ENCODE peak calls at places on chromosomes 4 and X, in seven cellular contexts. V is IMR-90, Z is right lobe of liver, T is suprapubic skin, Y is ovary, I is prostate gland, N is heart left ventricle. F is an unnamed sample. For H3K4me1, the result is how much of the 10 kb centered on the place peaks cover.

GRCh38 chr4:95255396-95256107 is 293.2 kb downstream of the UNC5C start:
- DNase-seq in Z (no peak), V (peak), N (no peak), T (no peak), Y (no peak), I (no peak), F (no peak)

GRCh38 chr4:87896020-87896621 is 63.4 kb downstream of the MEPE start:
- DNase-seq in Z (peak), N (no peak), Y (no peak), T (no peak), I (no peak), V (peak), F (no peak)

GRCh38 chrX:129783176-129783776 is 3.5 kb downstream of the SASH3 start:
- DNase-seq in Y (no peak), T (no peak), I (no peak), Z (no peak), N (no peak), V (no peak), F (no peak)

GRCh38 chrX:49308604-49309269 is 5.3 kb downstream of the GAGE10 start:
- DNase-seq in Z (no peak), I (no peak), T (no peak), Y (no peak), N (no peak), V (no peak), F (no peak)

GRCh38 chrX:119690921-119691716 is 1.8 kb downstream of the SEPTIN6 start:
- DNase-seq in Y (no peak), V (peak), I (no peak), N (no peak), Z (peak), T (no peak), F (no peak)

GRCh38 chrX:116417214-116417613 is 19.2 kb upstream of the SLC6A14 start:
- DNase-seq in V (no peak), T (no peak), I (peak), N (no peak), Y (no peak), Z (no peak), F (no peak)

GRCh38 chr4:186932631-186933150 is 209.0 kb upstream of the FAT1 start:
- DNase-seq in V (peak), Y (no peak), Z (no peak), N (no peak), T (no peak), I (no peak), F (no peak)

GRCh38 chrX:57929373-57929772 is 19.1 kb upstream of the ZXDA start:
- DNase-seq in Z (no peak), V (peak), I (no peak), Y (no peak), T (no peak), N (no peak), F (no peak)

GRCh38 chrX:39805825-39806224 is 291.9 kb downstream of the BCOR start:
- DNase-seq in T (no peak), I (no peak), Y (no peak), N (no peak), V (no peak), Z (no peak), F (no peak)

GRCh38 chrX:31268359-31268758 is 196.5 kb upstream of the FTHL17 start:
- DNase-seq in Y (no peak), Z (no peak), I (no peak), N (no peak), V (peak), T (no peak), F (no peak)

GRCh38 chr4:154977228-154977627 is 196.2 kb downstream of the RBM46 start:
- DNase-seq in T (no peak), V (no peak), I (no peak), Y (no peak), N (no peak), Z (no peak), F (no peak)
- H3K4me1 ChIP-seq in T (under half), V (under half), I (under half), Y (under half), N (under half), Z (under half), F (under half)

GRCh38 chrX:2703991-2704369 is 12.9 kb downstream of the CD99 start:
- DNase-seq in Y (no peak), T (no peak), Z (no peak), N (no peak), I (peak), V (no peak), F (no peak)
- TF ChIP-seq CTCF in Y (no peak), T (no peak), Z (no peak), N (peak), I (peak), V (no peak), F (peak)

DNA sequence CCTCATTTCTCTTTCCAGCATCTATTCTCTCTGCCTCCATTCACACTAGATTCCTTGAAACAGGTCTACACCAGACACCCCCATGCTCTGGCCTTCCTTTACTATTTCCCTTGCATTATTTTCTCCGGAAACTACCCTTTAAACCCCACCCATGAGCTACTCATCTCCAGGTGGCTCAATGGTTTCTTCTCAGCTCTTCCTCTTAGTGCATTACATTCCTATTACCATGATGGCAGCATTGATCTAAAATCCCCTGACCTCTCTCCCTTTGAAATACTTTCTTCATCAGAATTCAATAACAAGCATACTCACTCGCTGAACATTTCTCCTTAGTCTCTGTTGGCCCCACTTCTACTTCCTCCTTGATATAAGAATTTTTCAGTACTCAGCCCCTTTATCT is 94.6 kb downstream of the SYNPO2 start:
- DNase-seq in I (no peak), N (no peak), Z (no peak), V (no peak), Y (no peak), T (no peak), F (no peak)
- H3K4me1 ChIP-seq in I (under half), N (under half), Z (under half), V (under half), Y (under half), T (under half), F (under half)

GRCh38 chr4:145180298-145181090 is at the start of gene OTUD4:
- DNase-seq in N (peak), V (peak), Z (peak), T (peak), Y (peak), I (peak), F (peak)
- TF ChIP-seq CTCF in N (no peak), V (peak), Z (no peak), T (no peak), Y (no peak), I (no peak), F (no peak)

DNA sequence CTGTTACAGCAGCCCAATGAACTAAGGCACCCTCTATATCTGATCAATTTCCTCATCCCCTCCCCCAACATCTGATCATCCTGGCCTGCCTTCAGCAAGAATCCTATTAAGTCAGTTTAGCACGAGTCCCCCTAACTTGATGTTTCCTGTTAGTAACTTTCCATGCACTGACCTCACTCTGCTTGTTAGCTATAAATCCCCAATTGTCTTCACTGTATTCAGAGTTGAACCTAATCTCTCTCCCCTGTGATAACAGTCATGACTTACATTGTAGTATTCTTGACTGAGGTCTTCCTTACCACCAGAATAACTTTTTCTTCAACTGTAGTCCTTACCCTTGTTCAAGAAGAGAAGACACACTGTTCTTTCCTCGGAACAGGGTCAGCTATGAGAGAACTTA is 8.5 kb downstream of the ANXA5 start:
- DNase-seq in V (no peak), T (no peak), Z (no peak), N (no peak), Y (no peak), I (no peak), F (no peak)
- H3K4me1 ChIP-seq in V (under half), T (under half), Z (under half), N (under half), Y (under half), I (under half), F (under half)

GRCh38 chr4:1922826-1923225 is 51.6 kb downstream of the NSD2 start:
- DNase-seq in I (no peak), Z (no peak), V (no peak), Y (no peak), T (no peak), N (no peak), F (no peak)
- TF ChIP-seq CTCF in I (no peak), Z (no peak), V (no peak), Y (no peak), T (no peak), N (no peak), F (no peak)

DNA sequence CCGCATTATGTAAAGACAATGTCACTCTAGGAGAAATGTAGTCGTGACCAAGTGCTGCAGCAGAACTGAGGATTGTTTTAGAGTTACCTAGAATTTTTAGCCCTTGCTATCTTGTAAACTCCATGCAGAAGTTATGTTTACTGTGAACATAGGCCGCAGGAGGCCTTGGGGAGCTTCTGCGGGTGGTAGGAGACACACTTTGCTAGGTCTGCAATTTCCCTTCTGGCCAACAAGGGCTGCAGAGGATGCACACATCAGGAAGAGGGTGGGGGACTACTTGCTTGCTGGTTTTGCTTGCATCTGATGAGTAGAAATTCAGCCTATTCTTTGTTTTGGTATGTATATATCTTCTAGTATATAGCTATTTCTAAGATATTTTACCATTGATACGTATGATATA is 23.1 kb downstream of the BANK1 start:
- DNase-seq in T (no peak), Z (no peak), V (no peak), N (no peak), I (no peak), Y (no peak), F (peak)
- H3K4me1 ChIP-seq in T (under half), Z (under half), V (under half), N (under half), I (under half), Y (under half), F (under half)

DNA sequence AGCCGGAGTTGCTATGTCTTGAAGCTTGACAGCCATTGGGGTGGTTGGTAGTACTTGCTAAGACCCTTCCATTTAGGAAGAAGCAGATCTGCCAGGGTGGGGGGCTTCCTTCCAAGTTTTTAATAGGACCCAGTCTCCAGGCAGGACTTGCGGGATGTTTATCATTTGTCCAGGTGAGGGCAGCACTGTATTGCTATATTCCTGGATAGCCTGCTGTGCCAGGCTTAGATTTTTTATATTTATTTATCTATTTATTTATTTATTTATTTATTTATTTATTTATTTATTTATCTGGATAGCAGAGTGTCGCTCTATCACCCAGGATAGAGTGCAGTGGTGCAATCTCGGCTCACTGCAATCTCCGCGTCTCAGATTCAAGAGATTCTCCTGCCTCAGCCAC is 87.4 kb upstream of the CT45A1 start:
- DNase-seq in T (no peak), I (no peak), Z (no peak), N (no peak), Y (no peak), V (no peak), F (no peak)
- TF ChIP-seq CTCF in T (no peak), I (no peak), Z (peak), N (no peak), Y (no peak), V (peak), F (no peak)

GRCh38 chrX:95325185-95325584 is 1359.5 kb upstream of the DIAPH2 start:
- DNase-seq in T (no peak), N (no peak), Z (no peak), V (no peak), Y (no peak), I (no peak), F (no peak)

GRCh38 chrX:95332530-95332929 is 1352.1 kb upstream of the DIAPH2 start:
- DNase-seq in V (no peak), I (no peak), T (no peak), N (no peak), Y (no peak), Z (no peak), F (no peak)

DNA sequence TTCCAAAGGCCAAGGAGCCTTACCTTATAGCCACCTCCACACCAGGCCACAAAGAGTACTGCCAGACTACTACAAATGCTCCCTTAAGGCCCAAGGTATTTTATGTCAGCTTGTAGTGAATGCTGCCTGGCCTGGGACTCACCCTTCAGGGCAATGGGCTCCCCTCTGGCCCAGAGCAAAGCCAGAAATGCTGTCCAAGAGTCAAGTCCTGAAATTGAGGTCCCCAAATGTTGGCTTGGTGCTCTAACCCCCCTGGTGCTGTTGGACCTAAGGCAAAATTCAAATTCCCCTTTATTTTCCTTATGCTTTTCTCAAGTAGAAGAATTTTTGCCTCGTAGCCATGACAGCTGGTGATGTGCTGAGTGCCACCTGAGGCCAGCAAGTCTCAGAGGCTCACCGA is 1354.3 kb upstream of the DIAPH2 start:
- DNase-seq in V (no peak), N (no peak), T (no peak), I (no peak), Z (no peak), Y (no peak), F (no peak)
- H3K4me1 ChIP-seq in V (under half), N (under half), T (under half), I (under half), Z (under half), Y (under half), F (under half)

DNA sequence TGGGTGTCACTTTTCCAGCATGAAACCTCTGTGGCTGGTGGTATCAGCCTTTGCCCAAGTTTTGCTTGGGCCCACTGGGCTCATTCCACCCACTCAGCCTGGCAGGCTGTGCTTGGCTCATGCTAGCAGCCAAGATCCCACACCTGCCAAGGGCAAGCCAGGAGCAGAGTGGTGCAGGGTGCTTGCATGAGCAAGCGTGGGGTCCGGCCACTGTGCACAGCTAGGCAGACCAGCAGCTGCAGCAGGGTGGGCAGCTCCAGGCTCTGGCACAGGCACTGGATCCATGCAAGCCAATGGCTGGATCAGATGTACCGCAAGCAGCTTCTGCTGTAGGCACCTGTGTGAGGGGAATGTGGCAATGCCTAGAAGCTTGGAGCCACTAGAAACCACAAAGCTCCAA is 253.9 kb downstream of the SPOCK3 start:
- DNase-seq in N (no peak), I (no peak), T (no peak), V (no peak), Z (no peak), Y (no peak), F (no peak)
- TF ChIP-seq CTCF in N (no peak), I (no peak), T (no peak), V (no peak), Z (no peak), Y (no peak), F (no peak)